ENCODE peak calls at places on chromosomes 12 and 14, in five cellular contexts. S, E, P, K and C are unnamed samples.

GRCh38 chr12:67018105-67018504 is 251.1 kb upstream of the CAND1 start:
- DNase-seq in S (no peak), E (no peak), P (peak), K (no peak), C (no peak)

GRCh38 chr12:108454539-108455139 is 60.4 kb upstream of the FICD start:
- DNase-seq in S (no peak), E (no peak), P (no peak), K (no peak), C (no peak)

GRCh38 chr14:24307575-24308341 is at the start of gene CIDEB:
- DNase-seq in S (no peak), E (peak), P (peak), K (peak), C (peak)

GRCh38 chr14:93107383-93107782 is 8.3 kb downstream of the ITPK1 start:
- DNase-seq in S (no peak), E (no peak), P (no peak), K (no peak), C (no peak)

GRCh38 chr12:125685885-125686284 is 620.6 kb downstream of the AACS start:
- DNase-seq in S (no peak), E (no peak), P (no peak), K (no peak), C (no peak)

GRCh38 chr12:105995986-105996385 is 142.8 kb downstream of the NUAK1 start:
- DNase-seq in S (no peak), E (no peak), P (no peak), K (no peak), C (no peak)

GRCh38 chr12:76690916-76691700 is 72.8 kb upstream of the ZDHHC17 start:
- DNase-seq in S (no peak), E (no peak), P (no peak), K (no peak), C (no peak)

GRCh38 chr14:70567791-70568190 is 32.7 kb downstream of the MED6 start:
- DNase-seq in S (no peak), E (peak), P (peak), K (peak), C (no peak)

GRCh38 chr14:69490219-69490918 is 5.8 kb downstream of the PLEKHD1 start:
- DNase-seq in S (no peak), E (no peak), P (no peak), K (no peak), C (no peak)

GRCh38 chr14:76812422-76813383 is at the start of gene ANGEL1:
- DNase-seq in S (peak), E (peak), P (peak), K (peak), C (peak)

GRCh38 chr14:91008759-91009409 is 51.6 kb downstream of the RPS6KA5 start:
- DNase-seq in S (peak), E (no peak), P (no peak), K (no peak), C (no peak)

GRCh38 chr12:101875112-101875961 is 2.0 kb upstream of the DRAM1 start:
- DNase-seq in S (no peak), E (no peak), P (no peak), K (peak), C (no peak)

GRCh38 chr14:96564389-96564788 is 62.2 kb downstream of the PAPOLA start:
- DNase-seq in S (no peak), E (no peak), P (no peak), K (no peak), C (no peak)

GRCh38 chr12:95634622-95635621 is 83.6 kb upstream of the USP44 start:
- DNase-seq in S (no peak), E (peak), P (no peak), K (peak), C (no peak)

GRCh38 chr12:57430117-57430930 is 519 bp downstream of the R3HDM2 start:
- DNase-seq in S (peak), E (no peak), P (no peak), K (peak), C (no peak)

GRCh38 chr14:92439551-92440344 is 73.8 kb upstream of the RIN3 start:
- DNase-seq in S (no peak), E (no peak), P (no peak), K (no peak), C (no peak)

GRCh38 chr14:101241807-101242278 is 319.5 kb upstream of the DIO3 start:
- DNase-seq in S (no peak), E (no peak), P (no peak), K (no peak), C (no peak)

GRCh38 chr14:102316048-102316745 is 3.3 kb upstream of the ZNF839 start:
- DNase-seq in S (no peak), E (peak), P (no peak), K (no peak), C (peak)

GRCh38 chr12:8027856-8028255 is 4.7 kb upstream of the FOXJ2 start:
- DNase-seq in S (no peak), E (no peak), P (no peak), K (no peak), C (no peak)

GRCh38 chr14:86038401-86038985 is 508.5 kb downstream of the FLRT2 start:
- DNase-seq in S (no peak), E (peak), P (peak), K (peak), C (no peak)

GRCh38 chr12:48286665-48287064 is 64.1 kb downstream of the ZNF641 start:
- DNase-seq in S (no peak), E (peak), P (peak), K (no peak), C (no peak)

GRCh38 chr12:121534495-121535148 is 46.2 kb downstream of the KDM2B start:
- DNase-seq in S (no peak), E (no peak), P (no peak), K (no peak), C (no peak)

GRCh38 chr12:4579305-4580097 is 17.5 kb downstream of the DYRK4 start:
- DNase-seq in S (no peak), E (peak), P (peak), K (peak), C (no peak)

GRCh38 chr12:118188690-118189371 is 52.9 kb downstream of the PEBP1 start:
- DNase-seq in S (no peak), E (no peak), P (no peak), K (peak), C (no peak)

GRCh38 chr14:88882236-88882635 is 57.8 kb downstream of the TTC8 start:
- DNase-seq in S (no peak), E (peak), P (no peak), K (no peak), C (no peak)

GRCh38 chr12:92496790-92497189 is 206.0 kb upstream of the PLEKHG7 start:
- DNase-seq in S (no peak), E (no peak), P (no peak), K (no peak), C (no peak)

GRCh38 chr12:11108862-11109261 is 16.7 kb upstream of the TAS2R43 start:
- DNase-seq in S (no peak), E (no peak), P (no peak), K (no peak), C (no peak)

DNA sequence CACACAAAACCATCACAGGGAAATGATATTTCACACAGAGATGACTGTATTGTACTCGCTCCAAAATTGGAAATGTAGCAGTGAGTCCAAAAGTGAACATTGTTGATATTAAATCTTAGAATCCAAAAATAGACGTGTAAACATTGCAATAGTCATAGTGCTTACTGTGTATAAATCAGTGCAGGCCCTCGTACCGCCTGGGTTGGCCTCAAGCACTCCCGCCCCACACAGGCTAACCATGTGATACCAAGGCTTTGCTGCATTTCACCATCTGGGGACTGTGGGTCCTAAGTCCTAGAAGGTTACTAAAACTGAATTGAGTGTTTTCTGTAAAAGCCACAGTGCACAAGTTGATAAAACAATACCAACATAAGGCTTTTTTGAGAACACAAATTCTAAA is 107.3 kb downstream of the PPP2R5E start:
- DNase-seq in S (no peak), E (peak), P (no peak), K (no peak), C (peak)
- TF ChIP-seq POLR2AphosphoS5 in S (no peak), E (no peak), P (no peak), K (no peak), C (peak)

DNA sequence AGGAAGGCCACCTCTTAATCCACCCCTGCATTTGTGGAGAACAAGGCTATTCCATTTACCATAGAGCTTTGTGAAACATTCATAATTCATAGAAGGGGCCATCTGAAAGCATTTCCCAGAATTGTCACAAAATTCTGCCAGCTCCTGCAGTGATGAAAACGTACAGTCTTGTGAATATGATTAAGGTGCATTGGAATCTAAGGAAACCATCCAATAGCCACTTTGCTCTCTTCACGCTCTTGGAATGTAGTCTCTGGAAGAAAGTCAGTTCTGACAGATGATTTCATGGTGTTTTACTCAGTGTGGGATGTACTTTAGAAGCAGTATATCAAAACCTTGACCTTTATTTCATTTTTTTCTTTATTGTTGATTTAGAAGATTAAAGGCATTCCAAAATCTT is 390.4 kb downstream of the LRIG3 start:
- DNase-seq in S (no peak), E (no peak), P (no peak), K (no peak), C (no peak)
- TF ChIP-seq POLR2AphosphoS5 in S (no peak), E (no peak), P (no peak), K (no peak), C (no peak)

DNA sequence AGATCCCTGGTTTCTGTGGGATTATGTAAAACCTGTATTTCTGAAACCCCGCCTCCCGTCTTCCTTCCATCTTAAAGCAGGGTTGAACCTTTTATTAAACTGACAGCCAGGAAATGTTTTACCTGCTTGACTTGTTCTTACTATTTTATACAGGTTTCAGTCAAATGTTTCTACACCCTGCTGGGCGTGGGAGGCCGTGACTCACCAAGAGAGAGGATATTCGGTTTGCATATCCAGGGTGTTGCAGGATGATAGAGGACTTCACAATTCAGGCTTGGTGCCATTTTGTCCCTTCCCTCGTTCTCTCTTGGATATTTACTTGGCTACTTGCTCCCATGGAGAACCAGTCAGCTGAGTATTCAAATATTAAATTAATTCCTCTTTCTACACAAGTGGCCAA is 69.7 kb downstream of the ARF6 start:
- DNase-seq in S (no peak), E (no peak), P (peak), K (no peak), C (peak)
- TF ChIP-seq POLR2AphosphoS5 in S (no peak), E (no peak), P (no peak), K (no peak), C (peak)

GRCh38 chr12:89067436-89067835 is 284.9 kb downstream of the DUSP6 start:
- DNase-seq in S (no peak), E (no peak), P (no peak), K (no peak), C (no peak)
- TF ChIP-seq POLR2AphosphoS5 in S (no peak), E (no peak), P (no peak), K (no peak), C (no peak)

GRCh38 chr14:105286759-105287144 is 14.0 kb downstream of the BRF1 start:
- DNase-seq in S (no peak), E (no peak), P (no peak), K (no peak), C (no peak)
- TF ChIP-seq POLR2AphosphoS5 in S (no peak), E (no peak), P (no peak), K (no peak), C (no peak)

GRCh38 chr12:2868986-2869385 is 8.0 kb downstream of the FOXM1 start:
- DNase-seq in S (no peak), E (no peak), P (no peak), K (no peak), C (no peak)
- TF ChIP-seq POLR2AphosphoS5 in S (no peak), E (no peak), P (no peak), K (no peak), C (no peak)